ENCODE peak calls at places on chromosomes 4 and X, in nine cellular contexts. One of them, this sample, is unnamed.

GRCh38 chrX:35351212-35351611 is 408.6 kb downstream of the FAM47B start:
- DNase-seq in HCT116: no peak
- DNase-seq in ovary: no peak
- DNase-seq in uterus: no peak
- DNase-seq in testis: no peak
- DNase-seq in stomach: no peak
- DNase-seq in body of pancreas: no peak
- DNase-seq in A549: no peak
- DNase-seq in heart left ventricle: no peak
- DNase-seq in this sample: no peak

GRCh38 chr4:92198711-92199110 is 105.1 kb upstream of the GRID2 start:
- DNase-seq in body of pancreas: no peak
- DNase-seq in heart left ventricle: no peak
- DNase-seq in HCT116: no peak
- DNase-seq in ovary: no peak
- DNase-seq in testis: no peak
- DNase-seq in A549: no peak
- DNase-seq in stomach: no peak
- DNase-seq in uterus: no peak
- DNase-seq in this sample: no peak

GRCh38 chr4:182022899-182023298 is 220.3 kb upstream of the TENM3 start:
- DNase-seq in heart left ventricle: no peak
- DNase-seq in stomach: no peak
- DNase-seq in ovary: no peak
- DNase-seq in testis: no peak
- DNase-seq in uterus: no peak
- DNase-seq in body of pancreas: no peak
- DNase-seq in A549: no peak
- DNase-seq in HCT116: no peak
- DNase-seq in this sample: no peak

GRCh38 chr4:107666134-107666533 is 53.9 kb downstream of the PAPSS1 start:
- DNase-seq in stomach: no peak
- DNase-seq in uterus: no peak
- DNase-seq in ovary: no peak
- DNase-seq in HCT116: no peak
- DNase-seq in heart left ventricle: no peak
- DNase-seq in body of pancreas: no peak
- DNase-seq in testis: no peak
- DNase-seq in A549: no peak
- DNase-seq in this sample: no peak

GRCh38 chr4:2417765-2418651 is at the start of gene ZFYVE28:
- DNase-seq in heart left ventricle: no peak
- DNase-seq in uterus: no peak
- DNase-seq in ovary: no peak
- DNase-seq in stomach: no peak
- DNase-seq in body of pancreas: peak
- DNase-seq in HCT116: no peak
- DNase-seq in A549: peak
- DNase-seq in testis: no peak
- DNase-seq in this sample: no peak

GRCh38 chr4:77861500-77861899 is 1.1 kb upstream of the MRPL1 start:
- DNase-seq in uterus: no peak
- DNase-seq in stomach: no peak
- DNase-seq in body of pancreas: no peak
- DNase-seq in heart left ventricle: no peak
- DNase-seq in ovary: no peak
- DNase-seq in testis: no peak
- DNase-seq in HCT116: no peak
- DNase-seq in A549: no peak
- DNase-seq in this sample: no peak

GRCh38 chr4:79331126-79331876 is 5.4 kb upstream of the NAA11 start:
- DNase-seq in testis: no peak
- DNase-seq in uterus: no peak
- DNase-seq in ovary: no peak
- DNase-seq in HCT116: no peak
- DNase-seq in stomach: no peak
- DNase-seq in body of pancreas: no peak
- DNase-seq in heart left ventricle: no peak
- DNase-seq in A549: no peak
- DNase-seq in this sample: no peak

GRCh38 chr4:82586055-82586454 is 24.3 kb upstream of the TMEM150C start:
- DNase-seq in A549: no peak
- DNase-seq in heart left ventricle: no peak
- DNase-seq in testis: no peak
- DNase-seq in body of pancreas: no peak
- DNase-seq in uterus: no peak
- DNase-seq in HCT116: no peak
- DNase-seq in ovary: no peak
- DNase-seq in stomach: no peak
- DNase-seq in this sample: no peak

GRCh38 chr4:17066241-17066640 is 167.8 kb upstream of the LDB2 start:
- DNase-seq in testis: no peak
- DNase-seq in A549: no peak
- DNase-seq in heart left ventricle: no peak
- DNase-seq in stomach: no peak
- DNase-seq in HCT116: no peak
- DNase-seq in body of pancreas: no peak
- DNase-seq in uterus: no peak
- DNase-seq in ovary: no peak
- DNase-seq in this sample: no peak

GRCh38 chr4:165692082-165692481 is 181.0 kb upstream of the TLL1 start:
- DNase-seq in heart left ventricle: no peak
- DNase-seq in A549: no peak
- DNase-seq in body of pancreas: no peak
- DNase-seq in stomach: no peak
- DNase-seq in testis: no peak
- DNase-seq in ovary: no peak
- DNase-seq in uterus: no peak
- DNase-seq in HCT116: no peak
- DNase-seq in this sample: no peak

GRCh38 chrX:124212622-124213021 is 119.8 kb upstream of the TEX13D start:
- DNase-seq in body of pancreas: no peak
- DNase-seq in HCT116: no peak
- DNase-seq in heart left ventricle: no peak
- DNase-seq in stomach: no peak
- DNase-seq in ovary: no peak
- DNase-seq in uterus: no peak
- DNase-seq in testis: no peak
- DNase-seq in A549: no peak
- DNase-seq in this sample: no peak

DNA sequence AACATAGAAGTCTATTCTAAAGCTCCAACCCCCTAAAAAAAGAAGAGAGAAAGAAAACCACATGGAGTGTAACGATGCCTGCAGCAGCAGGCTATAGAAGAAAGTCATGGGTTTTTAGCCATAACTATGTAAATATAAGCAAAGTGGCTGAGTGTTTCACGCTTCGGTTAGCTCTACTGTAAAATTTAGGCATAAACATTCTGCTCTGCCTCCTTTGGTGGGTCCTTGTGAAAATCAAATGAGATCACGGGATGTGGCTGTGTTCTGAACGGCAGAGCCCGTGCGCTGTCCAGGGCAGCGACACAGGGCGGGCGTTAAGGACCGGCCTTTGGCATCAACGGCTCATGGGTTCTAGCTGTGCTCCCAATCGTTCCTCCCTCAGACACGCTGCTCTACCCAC is 78.3 kb downstream of the IRF2 start:
- DNase-seq in uterus: no peak
- DNase-seq in stomach: no peak
- DNase-seq in testis: no peak
- DNase-seq in ovary: no peak
- DNase-seq in HCT116: no peak
- DNase-seq in heart left ventricle: no peak
- DNase-seq in body of pancreas: no peak
- DNase-seq in A549: no peak
- DNase-seq in this sample: no peak
- H3K4me3 ChIP-seq in uterus: no peak
- H3K4me3 ChIP-seq in stomach: no peak
- H3K4me3 ChIP-seq in testis: no peak
- H3K4me3 ChIP-seq in ovary: no peak
- H3K4me3 ChIP-seq in HCT116: no peak
- H3K4me3 ChIP-seq in heart left ventricle: no peak
- H3K4me3 ChIP-seq in body of pancreas: no peak
- H3K4me3 ChIP-seq in A549: no peak
- H3K4me3 ChIP-seq in this sample: no peak

GRCh38 chrX:47190445-47191269 is 3.0 kb upstream of the UBA1 start:
- DNase-seq in ovary: peak
- DNase-seq in uterus: peak
- DNase-seq in A549: peak
- DNase-seq in stomach: peak
- DNase-seq in HCT116: peak
- DNase-seq in body of pancreas: peak
- DNase-seq in heart left ventricle: peak
- DNase-seq in testis: peak
- DNase-seq in this sample: peak
- TF ChIP-seq POLR2A in ovary: no peak
- TF ChIP-seq POLR2A in uterus: no peak
- TF ChIP-seq POLR2A in A549: peak
- TF ChIP-seq POLR2A in stomach: no peak
- TF ChIP-seq POLR2A in HCT116: peak
- TF ChIP-seq POLR2A in body of pancreas: no peak
- TF ChIP-seq POLR2A in heart left ventricle: peak
- TF ChIP-seq POLR2A in testis: no peak
- TF ChIP-seq POLR2A in this sample: peak

GRCh38 chr4:28827866-28828265 is 1892.3 kb upstream of the PCDH7 start:
- DNase-seq in body of pancreas: no peak
- DNase-seq in stomach: no peak
- DNase-seq in uterus: no peak
- DNase-seq in HCT116: no peak
- DNase-seq in ovary: no peak
- DNase-seq in A549: no peak
- DNase-seq in heart left ventricle: no peak
- DNase-seq in testis: no peak
- DNase-seq in this sample: no peak

GRCh38 chr4:28834120-28834519 is 1886.0 kb upstream of the PCDH7 start:
- DNase-seq in heart left ventricle: no peak
- DNase-seq in body of pancreas: no peak
- DNase-seq in stomach: no peak
- DNase-seq in HCT116: no peak
- DNase-seq in A549: no peak
- DNase-seq in ovary: no peak
- DNase-seq in uterus: no peak
- DNase-seq in testis: no peak
- DNase-seq in this sample: no peak

GRCh38 chr4:28832445-28832844 is 1887.7 kb upstream of the PCDH7 start:
- DNase-seq in A549: no peak
- DNase-seq in body of pancreas: no peak
- DNase-seq in heart left ventricle: no peak
- DNase-seq in ovary: no peak
- DNase-seq in testis: no peak
- DNase-seq in stomach: no peak
- DNase-seq in uterus: no peak
- DNase-seq in HCT116: no peak
- DNase-seq in this sample: no peak

DNA sequence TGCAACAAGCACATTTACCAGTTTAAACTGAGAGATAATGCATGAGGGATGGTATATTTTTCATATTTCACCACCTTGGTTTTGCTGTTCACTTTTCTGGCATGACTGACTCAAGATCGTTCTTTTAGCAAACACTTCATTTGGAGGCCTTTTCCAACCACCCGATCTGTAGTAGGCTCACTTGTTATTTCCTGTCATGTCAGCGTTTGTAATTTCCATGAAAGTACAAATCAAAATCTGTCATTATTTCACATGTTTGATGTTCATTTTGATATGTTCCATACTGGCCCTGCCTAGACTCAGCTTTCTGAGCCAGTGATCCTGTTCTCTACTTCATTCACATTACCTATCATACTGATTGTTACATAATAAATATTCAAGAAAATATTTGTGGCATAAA is 1888.3 kb upstream of the PCDH7 start:
- DNase-seq in HCT116: no peak
- DNase-seq in stomach: no peak
- DNase-seq in body of pancreas: no peak
- DNase-seq in A549: no peak
- DNase-seq in heart left ventricle: no peak
- DNase-seq in ovary: no peak
- DNase-seq in uterus: no peak
- DNase-seq in testis: no peak
- DNase-seq in this sample: no peak
- H3K4me3 ChIP-seq in HCT116: no peak
- H3K4me3 ChIP-seq in stomach: no peak
- H3K4me3 ChIP-seq in body of pancreas: no peak
- H3K4me3 ChIP-seq in A549: no peak
- H3K4me3 ChIP-seq in heart left ventricle: no peak
- H3K4me3 ChIP-seq in ovary: no peak
- H3K4me3 ChIP-seq in uterus: no peak
- H3K4me3 ChIP-seq in testis: no peak
- H3K4me3 ChIP-seq in this sample: no peak

GRCh38 chr4:1348746-1349145 is 1.7 kb downstream of the UVSSA start:
- DNase-seq in ovary: no peak
- DNase-seq in stomach: no peak
- DNase-seq in testis: no peak
- DNase-seq in uterus: no peak
- DNase-seq in heart left ventricle: no peak
- DNase-seq in HCT116: no peak
- DNase-seq in body of pancreas: no peak
- DNase-seq in A549: no peak
- DNase-seq in this sample: no peak

GRCh38 chr4:1348014-1348513 is 1.1 kb downstream of the UVSSA start:
- DNase-seq in uterus: no peak
- DNase-seq in ovary: no peak
- DNase-seq in A549: no peak
- DNase-seq in stomach: no peak
- DNase-seq in HCT116: no peak
- DNase-seq in testis: no peak
- DNase-seq in body of pancreas: no peak
- DNase-seq in heart left ventricle: no peak
- DNase-seq in this sample: no peak

GRCh38 chr4:1347410-1347864 is 429 bp downstream of the UVSSA start:
- DNase-seq in stomach: peak
- DNase-seq in testis: peak
- DNase-seq in ovary: peak
- DNase-seq in HCT116: no peak
- DNase-seq in body of pancreas: peak
- DNase-seq in A549: peak
- DNase-seq in uterus: peak
- DNase-seq in heart left ventricle: peak
- DNase-seq in this sample: no peak

GRCh38 chr4:1345905-1346780 is 865 bp upstream of the UVSSA start:
- DNase-seq in A549: peak
- DNase-seq in HCT116: no peak
- DNase-seq in uterus: peak
- DNase-seq in stomach: peak
- DNase-seq in body of pancreas: peak
- DNase-seq in testis: peak
- DNase-seq in ovary: peak
- DNase-seq in heart left ventricle: peak
- DNase-seq in this sample: no peak

GRCh38 chr4:1346781-1347409 is at the start of gene UVSSA:
- DNase-seq in uterus: peak
- DNase-seq in HCT116: peak
- DNase-seq in A549: peak
- DNase-seq in ovary: peak
- DNase-seq in body of pancreas: peak
- DNase-seq in testis: peak
- DNase-seq in heart left ventricle: peak
- DNase-seq in stomach: peak
- DNase-seq in this sample: peak
- TF ChIP-seq POLR2A in uterus: peak
- TF ChIP-seq POLR2A in HCT116: no peak
- TF ChIP-seq POLR2A in A549: peak
- TF ChIP-seq POLR2A in ovary: peak
- TF ChIP-seq POLR2A in body of pancreas: peak
- TF ChIP-seq POLR2A in testis: peak
- TF ChIP-seq POLR2A in heart left ventricle: peak
- TF ChIP-seq POLR2A in stomach: no peak
- TF ChIP-seq POLR2A in this sample: no peak